ENCODE peak calls at places on chromosomes 2 and 18, in six cellular contexts. B is aorta; C is A549; F is colonic mucosa; O is thoracic aorta; J is naive thymus-derived CD4-positive, alpha-beta T cell. H is an unnamed sample.

GRCh38 chr2:201866643-201867310 is 60.4 kb downstream of the CDK15 start:
- DNase-seq in B (no peak), C (no peak), F (no peak), O (no peak), J (no peak), H (no peak)

GRCh38 chr2:120934891-120935338 is 199.2 kb downstream of the GLI2 start:
- DNase-seq in B (no peak), C (peak), F (peak), O (peak), J (no peak), H (peak)

GRCh38 chr2:70607121-70607551 is 53.5 kb upstream of the TGFA start:
- DNase-seq in B (no peak), C (no peak), F (no peak), O (no peak), J (no peak), H (no peak)

GRCh38 chr2:43224131-43224570 is 2.3 kb downstream of the ZFP36L2 start:
- DNase-seq in B (peak), C (peak), F (peak), O (no peak), J (peak), H (peak)

GRCh38 chr2:86621290-86621943 is 2.2 kb downstream of the RNF103 start:
- DNase-seq in B (no peak), C (no peak), F (no peak), O (no peak), J (no peak), H (peak)

GRCh38 chr2:101974663-101975062 is 17.1 kb upstream of the IL1R2 start:
- DNase-seq in B (no peak), C (no peak), F (no peak), O (no peak), J (no peak), H (peak)

GRCh38 chr2:186068154-186068826 is 329.7 kb downstream of the FSIP2 start:
- DNase-seq in B (no peak), C (no peak), F (no peak), O (no peak), J (no peak), H (peak)

GRCh38 chr2:69145204-69145603 is 132.2 kb downstream of the ANTXR1 start:
- DNase-seq in B (no peak), C (no peak), F (no peak), O (no peak), J (no peak), H (no peak)

GRCh38 chr2:28869494-28870145 is 489 bp downstream of the TRMT61B start:
- DNase-seq in B (no peak), C (no peak), F (peak), O (no peak), J (no peak), H (no peak)

GRCh38 chr2:6181525-6182270 is 489.5 kb downstream of the SOX11 start:
- DNase-seq in B (no peak), C (peak), F (no peak), O (no peak), J (no peak), H (peak)

GRCh38 chr2:15752552-15753232 is 161.0 kb downstream of the DDX1 start:
- DNase-seq in B (no peak), C (no peak), F (no peak), O (no peak), J (no peak), H (peak)

GRCh38 chr2:211077216-211077764 is 520.9 kb downstream of the CPS1 start:
- DNase-seq in B (no peak), C (no peak), F (no peak), O (no peak), J (no peak), H (no peak)

GRCh38 chr2:222193328-222194008 is 105.3 kb downstream of the PAX3 start:
- DNase-seq in B (no peak), C (no peak), F (no peak), O (no peak), J (no peak), H (peak)

GRCh38 chr2:237465515-237466227 is 21.4 kb upstream of the MLPH start:
- DNase-seq in B (peak), C (peak), F (no peak), O (no peak), J (no peak), H (peak)

GRCh38 chr2:133498615-133499585 is 69.4 kb downstream of the NCKAP5 start:
- DNase-seq in B (no peak), C (no peak), F (peak), O (no peak), J (no peak), H (no peak)

GRCh38 chr2:226963528-226963927 is 127.7 kb downstream of the RHBDD1 start:
- DNase-seq in B (no peak), C (peak), F (no peak), O (no peak), J (no peak), H (peak)

GRCh38 chr2:216245391-216245790 is 126.9 kb downstream of the MARCHF4 start:
- DNase-seq in B (no peak), C (no peak), F (no peak), O (no peak), J (no peak), H (no peak)

GRCh38 chr2:31334311-31335026 is 80.1 kb downstream of the XDH start:
- DNase-seq in B (no peak), C (no peak), F (no peak), O (no peak), J (no peak), H (no peak)

GRCh38 chr2:150136901-150137300 is 350.6 kb downstream of the RND3 start:
- DNase-seq in B (no peak), C (no peak), F (no peak), O (no peak), J (no peak), H (no peak)

GRCh38 chr2:230757476-230757875 is 44.8 kb downstream of the CAB39 start:
- DNase-seq in B (no peak), C (no peak), F (no peak), O (no peak), J (no peak), H (peak)

GRCh38 chr2:67895171-67895941 is 167.4 kb downstream of the C1D start:
- DNase-seq in B (no peak), C (no peak), F (no peak), O (no peak), J (no peak), H (no peak)

GRCh38 chr2:218648473-218649100 is 10.8 kb downstream of the ZNF142 start:
- DNase-seq in B (peak), C (peak), F (peak), O (no peak), J (peak), H (peak)

GRCh38 chr2:159938375-159938774 is 124.0 kb downstream of the PLA2R1 start:
- DNase-seq in B (no peak), C (no peak), F (no peak), O (no peak), J (no peak), H (no peak)

GRCh38 chr2:170215019-170215418 is 37.1 kb downstream of the MYO3B start:
- DNase-seq in B (no peak), C (no peak), F (no peak), O (no peak), J (no peak), H (no peak)
- H3K4me3 ChIP-seq in B (no peak), C (no peak), F (no peak), O (no peak), J (no peak), H (no peak)

DNA sequence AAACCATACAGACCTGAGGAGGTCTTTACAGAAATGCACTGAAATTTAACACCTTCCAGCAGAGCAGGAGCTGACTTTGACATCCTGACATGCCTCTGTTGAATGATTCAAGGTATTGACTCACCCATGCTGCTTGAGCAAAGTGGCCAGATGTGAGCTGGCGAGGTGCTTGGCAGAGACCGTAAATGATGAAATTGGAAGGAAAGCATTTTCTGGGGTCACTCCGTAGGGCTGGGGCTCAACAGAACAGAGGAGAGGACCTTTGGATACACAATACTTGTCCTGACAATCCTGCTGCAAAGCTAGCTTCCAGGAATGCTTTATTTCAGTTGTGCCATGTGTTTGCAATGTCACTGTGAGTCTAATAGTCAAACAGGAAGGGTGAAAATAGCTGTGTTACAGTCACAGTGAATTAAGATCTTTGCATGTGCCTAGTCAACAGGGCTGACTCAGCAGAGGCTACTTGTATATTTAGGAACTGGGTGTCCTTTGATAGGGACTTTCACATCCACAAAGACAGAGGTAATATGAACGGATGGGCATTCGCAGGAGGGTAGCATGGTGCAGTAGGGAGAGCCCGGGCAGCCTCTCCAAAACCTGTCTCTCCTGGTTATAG is 31.6 kb upstream of the NCK2 start:
- DNase-seq in B (no peak), C (no peak), F (no peak), O (no peak), J (no peak), H (no peak)
- H3K4me3 ChIP-seq in B (no peak), C (no peak), F (no peak), O (no peak), J (no peak), H (no peak)

GRCh38 chr2:73822991-73823390 is 5.8 kb upstream of the STAMBP start:
- DNase-seq in B (no peak), C (no peak), F (no peak), O (no peak), J (no peak), H (no peak)
- H3K4me3 ChIP-seq in B (no peak), C (no peak), F (no peak), O (no peak), J (no peak), H (no peak)

GRCh38 chr18:8800445-8800844 is 95.1 kb downstream of the MTCL1 start:
- DNase-seq in B (no peak), C (peak), F (no peak), O (no peak), J (no peak), H (peak)
- H3K4me3 ChIP-seq in B (peak), C (no peak), F (no peak), O (peak), J (no peak), H (peak)

GRCh38 chr2:39020383-39020782 is 100.5 kb downstream of the SOS1 start:
- DNase-seq in B (no peak), C (no peak), F (no peak), O (no peak), J (no peak), H (no peak)
- H3K4me3 ChIP-seq in B (no peak), C (no peak), F (no peak), O (no peak), J (no peak), H (no peak)

GRCh38 chr2:118848381-118849225 is 1.2 kb upstream of the EN1 start:
- DNase-seq in B (no peak), C (no peak), F (no peak), O (no peak), J (no peak), H (no peak)
- H3K4me3 ChIP-seq in B (no peak), C (no peak), F (no peak), O (peak), J (no peak), H (no peak)

DNA sequence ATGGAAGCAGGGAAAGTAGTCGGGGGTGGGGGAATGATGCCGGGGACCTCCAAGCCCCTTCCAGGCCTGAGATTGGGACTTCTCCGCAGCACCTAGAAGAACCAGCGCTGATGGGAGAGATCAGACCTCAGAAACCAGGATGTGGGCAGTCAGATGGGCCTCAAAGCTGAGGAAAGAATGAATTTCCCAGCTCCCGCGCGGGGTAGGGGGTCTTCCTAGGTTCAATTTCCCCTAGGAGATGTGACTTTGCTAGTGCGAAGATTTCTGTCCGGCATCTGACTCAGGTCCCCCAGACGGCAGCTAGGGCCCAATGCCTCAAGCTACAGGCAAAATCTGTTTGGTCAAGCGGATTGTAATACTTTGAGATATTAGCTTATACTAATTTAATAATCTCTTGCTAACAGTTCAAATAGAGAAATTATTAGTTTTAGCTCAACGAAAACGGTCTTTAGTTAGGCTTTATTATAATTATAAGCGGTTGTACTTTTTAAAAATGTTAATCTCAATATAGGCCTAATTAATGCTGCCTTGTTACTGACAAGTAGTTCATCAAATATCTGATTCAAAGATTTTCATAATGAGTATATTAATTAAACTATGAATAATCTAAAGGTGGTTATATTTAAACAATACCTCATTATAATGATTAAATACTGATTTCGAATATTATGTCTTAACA is 5.8 kb downstream of the DLX1 start:
- DNase-seq in B (peak), C (no peak), F (no peak), O (no peak), J (no peak), H (no peak)
- H3K4me3 ChIP-seq in B (no peak), C (no peak), F (no peak), O (no peak), J (no peak), H (no peak)

DNA sequence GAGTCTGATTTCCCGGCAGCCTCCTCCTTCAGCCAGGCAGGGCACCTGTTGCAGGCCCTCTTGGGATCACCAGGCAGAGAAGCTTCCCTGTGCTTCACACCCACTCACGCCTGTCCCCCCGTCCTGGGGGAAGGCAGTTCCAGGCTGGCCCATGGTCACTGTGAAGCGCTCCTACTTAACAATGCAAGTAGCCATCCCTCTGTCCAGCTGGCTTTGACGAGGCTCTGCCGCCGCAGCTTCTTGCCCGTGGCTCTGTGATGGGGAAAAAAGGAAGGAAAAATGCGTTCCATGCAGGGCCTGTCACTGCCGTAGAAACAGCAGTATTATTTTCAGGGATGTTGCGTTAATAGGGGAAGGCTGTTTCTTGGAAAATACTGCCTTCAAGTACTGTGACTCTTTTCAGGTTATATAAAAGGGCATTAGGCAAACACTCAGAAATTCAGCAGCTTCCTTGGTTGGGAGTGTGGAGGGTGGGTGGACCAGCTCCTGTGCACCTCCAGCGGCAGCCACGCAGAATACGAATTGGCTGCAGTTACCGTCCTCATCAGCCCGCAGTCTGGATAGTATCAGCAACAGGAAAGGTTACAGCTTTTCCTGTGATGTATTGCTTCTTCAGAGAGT is 232.3 kb downstream of the KLHL29 start:
- DNase-seq in B (peak), C (no peak), F (no peak), O (no peak), J (no peak), H (peak)
- H3K4me3 ChIP-seq in B (no peak), C (no peak), F (no peak), O (no peak), J (no peak), H (no peak)

GRCh38 chr2:191845248-191845715 is 1.6 kb downstream of the CAVIN2 start:
- DNase-seq in B (no peak), C (peak), F (no peak), O (no peak), J (no peak), H (peak)
- H3K4me3 ChIP-seq in B (no peak), C (peak), F (peak), O (peak), J (no peak), H (peak)